ENCODE peak calls at places on chromosomes 7 and 10, in eight cellular contexts. K, L, O, M, N, J, A and W are unnamed samples.

GRCh38 chr7:35596061-35596460 is 98.9 kb downstream of the HERPUD2 start:
- DNase-seq in K (no peak), L (no peak), O (no peak), M (no peak), N (no peak), J (peak), A (no peak), W (no peak)

GRCh38 chr10:99331207-99331803 is 2.1 kb downstream of the CNNM1 start:
- DNase-seq in K (no peak), L (no peak), O (no peak), M (peak), N (no peak), J (peak), A (no peak), W (no peak)

GRCh38 chr10:97503413-97503812 is 4.7 kb downstream of the UBTD1 start:
- DNase-seq in K (peak), L (no peak), O (no peak), M (no peak), N (peak), J (no peak), A (no peak), W (no peak)

GRCh38 chr10:30600005-30600404 is 29.5 kb downstream of the LYZL2 start:
- DNase-seq in K (no peak), L (no peak), O (no peak), M (no peak), N (no peak), J (no peak), A (no peak), W (peak)

GRCh38 chr7:8379264-8379663 is 54.1 kb upstream of the NXPH1 start:
- DNase-seq in K (no peak), L (no peak), O (no peak), M (no peak), N (no peak), J (no peak), A (no peak), W (no peak)

GRCh38 chr7:77858278-77858677 is 59.7 kb downstream of the PHTF2 start:
- DNase-seq in K (no peak), L (no peak), O (no peak), M (no peak), N (no peak), J (no peak), A (no peak), W (no peak)

GRCh38 chr10:119217401-119217800 is 10.0 kb downstream of the GRK5 start:
- DNase-seq in K (no peak), L (no peak), O (no peak), M (no peak), N (no peak), J (no peak), A (no peak), W (no peak)

GRCh38 chr10:117391436-117392205 is 16.4 kb upstream of the PDZD8 start:
- DNase-seq in K (no peak), L (no peak), O (no peak), M (no peak), N (peak), J (peak), A (no peak), W (no peak)

GRCh38 chr7:70040971-70041766 is 442.9 kb downstream of the AUTS2 start:
- DNase-seq in K (no peak), L (no peak), O (no peak), M (peak), N (no peak), J (peak), A (no peak), W (peak)

GRCh38 chr10:69741671-69742355 is 59.9 kb upstream of the COL13A1 start:
- DNase-seq in K (no peak), L (no peak), O (no peak), M (no peak), N (no peak), J (no peak), A (no peak), W (no peak)

GRCh38 chr10:23516530-23516929 is 77.7 kb downstream of the OTUD1 start:
- DNase-seq in K (no peak), L (peak), O (no peak), M (peak), N (no peak), J (peak), A (no peak), W (no peak)

GRCh38 chr10:8279598-8279997 is 225.1 kb downstream of the GATA3 start:
- DNase-seq in K (no peak), L (no peak), O (peak), M (peak), N (no peak), J (peak), A (no peak), W (no peak)

GRCh38 chr10:114239117-114239993 is at the start of gene VWA2:
- DNase-seq in K (no peak), L (peak), O (no peak), M (peak), N (peak), J (no peak), A (no peak), W (no peak)

GRCh38 chr7:64638822-64639221 is 27.1 kb upstream of the ZNF107 start:
- DNase-seq in K (no peak), L (no peak), O (no peak), M (no peak), N (no peak), J (no peak), A (no peak), W (no peak)

GRCh38 chr7:40248681-40249080 is 113.9 kb downstream of the SUGCT start:
- DNase-seq in K (no peak), L (no peak), O (no peak), M (no peak), N (no peak), J (no peak), A (no peak), W (no peak)
- H3K4me3 ChIP-seq in K (no peak), L (no peak), O (no peak), M (no peak), N (no peak), J (no peak), A (no peak), W (no peak)

GRCh38 chr10:71969929-71970328 is 5.7 kb downstream of the CHST3 start:
- DNase-seq in K (no peak), L (no peak), O (no peak), M (no peak), N (no peak), J (no peak), A (no peak), W (no peak)
- H3K4me3 ChIP-seq in K (no peak), L (no peak), O (no peak), M (no peak), N (no peak), J (no peak), A (no peak), W (no peak)

DNA sequence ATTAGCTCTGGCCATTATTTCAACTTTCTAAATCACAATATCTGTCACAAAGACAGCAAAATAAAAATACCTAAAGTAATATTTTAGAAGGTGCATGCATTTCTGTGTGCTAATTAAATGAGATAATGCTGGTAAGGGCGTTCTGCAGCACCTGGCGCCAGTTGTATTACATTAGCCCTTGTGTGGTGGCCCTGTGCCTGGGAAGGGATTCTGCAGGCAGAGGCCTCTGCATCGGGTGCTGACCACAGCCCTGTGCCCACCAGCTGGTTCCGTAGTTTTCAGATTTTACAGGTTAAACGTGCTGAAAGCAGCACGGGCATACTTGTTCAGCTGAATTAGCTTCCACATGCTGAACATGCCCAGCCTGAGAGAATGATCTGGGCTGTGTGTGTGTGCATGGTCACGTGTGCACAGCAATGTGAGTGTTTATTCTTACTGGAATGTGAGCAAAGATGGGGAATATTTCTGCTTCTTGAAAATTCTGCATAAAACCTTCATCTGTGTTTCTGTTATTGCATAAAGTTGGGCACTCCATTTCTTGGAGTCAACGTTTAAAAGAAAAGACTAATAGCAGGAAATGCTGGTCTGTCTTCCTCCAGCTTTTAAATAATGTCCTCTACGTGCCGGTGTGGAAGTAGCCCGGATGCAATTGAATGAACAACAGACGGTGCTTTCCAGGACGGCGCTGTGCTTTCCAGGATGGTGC is 157.8 kb upstream of the PRKCQ start:
- DNase-seq in K (no peak), L (no peak), O (no peak), M (peak), N (no peak), J (peak), A (no peak), W (no peak)
- H3K4me3 ChIP-seq in K (no peak), L (no peak), O (peak), M (peak), N (peak), J (peak), A (no peak), W (no peak)

DNA sequence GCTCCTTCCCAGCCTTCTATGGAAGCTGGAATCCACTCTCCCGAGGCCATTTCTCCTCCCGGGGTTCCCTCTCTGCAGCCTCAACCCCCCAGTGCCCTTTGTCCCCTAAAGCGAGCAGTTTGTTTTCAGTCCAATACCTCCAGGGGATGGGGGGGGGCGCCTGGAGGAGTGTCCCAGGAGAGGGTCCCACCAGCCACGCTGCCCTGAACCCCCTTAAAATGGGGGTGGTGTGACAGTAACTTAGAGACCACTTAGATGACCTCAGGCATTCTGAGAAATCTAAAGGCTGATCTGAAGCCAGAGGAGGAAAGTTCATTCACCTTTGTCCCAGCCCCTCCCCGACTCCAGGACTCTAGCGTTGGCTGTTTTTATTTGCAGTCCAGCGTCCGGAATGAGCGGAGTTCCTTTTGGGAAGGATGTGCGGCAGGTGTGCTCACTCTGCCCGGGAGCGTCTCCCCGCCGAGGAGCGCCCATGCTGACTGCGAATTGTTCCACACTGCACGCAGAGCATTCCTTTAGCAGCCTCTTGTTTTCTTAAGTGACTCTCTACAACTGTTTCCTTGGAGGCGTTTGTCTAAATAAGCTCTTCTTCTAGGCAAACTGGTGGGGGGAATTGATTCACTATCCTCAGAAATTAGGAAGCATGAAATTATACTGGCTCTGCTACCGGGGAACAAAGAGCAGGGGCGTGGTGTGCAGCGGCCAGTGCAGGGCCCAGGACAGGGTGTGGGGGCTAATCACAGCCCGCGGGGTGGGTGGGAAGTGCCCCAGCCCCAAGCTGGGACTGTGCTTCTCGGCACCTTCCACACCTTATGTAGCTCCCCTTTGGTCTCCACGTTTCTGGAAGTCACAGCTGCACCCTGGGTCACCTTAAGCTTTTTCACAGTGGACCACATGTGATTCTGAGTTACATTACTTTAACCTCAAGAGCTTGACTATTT is 46.3 kb downstream of the SYPL1 start:
- DNase-seq in K (no peak), L (no peak), O (no peak), M (no peak), N (no peak), J (peak), A (no peak), W (no peak)
- H3K4me3 ChIP-seq in K (no peak), L (no peak), O (no peak), M (peak), N (peak), J (peak), A (no peak), W (no peak)

GRCh38 chr7:129052441-129052840 is 2.5 kb downstream of the TNPO3 start:
- DNase-seq in K (no peak), L (no peak), O (no peak), M (no peak), N (no peak), J (no peak), A (no peak), W (no peak)
- H3K4me3 ChIP-seq in K (no peak), L (no peak), O (no peak), M (no peak), N (no peak), J (no peak), A (no peak), W (no peak)

GRCh38 chr10:83274088-83274487 is 865.2 kb upstream of the GHITM start:
- DNase-seq in K (no peak), L (no peak), O (no peak), M (no peak), N (no peak), J (no peak), A (no peak), W (no peak)

GRCh38 chr10:83273035-83273434 is 866.3 kb upstream of the GHITM start:
- DNase-seq in K (no peak), L (no peak), O (no peak), M (no peak), N (no peak), J (peak), A (no peak), W (no peak)

GRCh38 chr10:83276971-83277370 is 862.3 kb upstream of the GHITM start:
- DNase-seq in K (no peak), L (no peak), O (no peak), M (no peak), N (no peak), J (no peak), A (no peak), W (no peak)
- H3K4me3 ChIP-seq in K (no peak), L (no peak), O (no peak), M (no peak), N (no peak), J (no peak), A (no peak), W (no peak)

GRCh38 chr7:80134536-80135305 is at the start of gene GNAI1:
- DNase-seq in K (peak), L (peak), O (peak), M (peak), N (peak), J (peak), A (no peak), W (no peak)
- H3K4me3 ChIP-seq in K (peak), L (peak), O (peak), M (peak), N (peak), J (peak), A (peak), W (no peak)